ENCODE peak calls at places on chromosomes 11 and 22, in five cellular contexts. One of them, this sample, is unnamed.

GRCh38 chr11:111001986-111002616 is 243.4 kb upstream of the POU2AF2 start:
- DNase-seq in PC-3: peak
- DNase-seq in fibroblast of lung: peak
- DNase-seq in AG09319: peak
- DNase-seq in AG04450: peak
- DNase-seq in this sample: no peak

GRCh38 chr22:48719978-48720661 is 1107.6 kb downstream of the BRD1 start:
- DNase-seq in AG09319: no peak
- DNase-seq in AG04450: no peak
- DNase-seq in PC-3: no peak
- DNase-seq in fibroblast of lung: no peak
- DNase-seq in this sample: no peak

GRCh38 chr11:65278351-65278750 is 16.6 kb downstream of the POLA2 start:
- DNase-seq in AG04450: no peak
- DNase-seq in AG09319: no peak
- DNase-seq in fibroblast of lung: peak
- DNase-seq in PC-3: no peak
- DNase-seq in this sample: no peak

GRCh38 chr11:61549662-61550568 is 31.0 kb downstream of the SYT7 start:
- DNase-seq in AG04450: no peak
- DNase-seq in fibroblast of lung: no peak
- DNase-seq in PC-3: no peak
- DNase-seq in AG09319: no peak
- DNase-seq in this sample: no peak

GRCh38 chr22:42577623-42578240 is 24.0 kb downstream of the SERHL2 start:
- DNase-seq in fibroblast of lung: no peak
- DNase-seq in AG09319: no peak
- DNase-seq in PC-3: no peak
- DNase-seq in AG04450: no peak
- DNase-seq in this sample: no peak

GRCh38 chr22:19844423-19845368 is 10.0 kb downstream of the GNB1L start:
- DNase-seq in AG04450: no peak
- DNase-seq in fibroblast of lung: peak
- DNase-seq in PC-3: peak
- DNase-seq in AG09319: peak
- DNase-seq in this sample: no peak

GRCh38 chr11:84673753-84674152 is 953.4 kb downstream of the DLG2 start:
- DNase-seq in AG04450: no peak
- DNase-seq in fibroblast of lung: peak
- DNase-seq in AG09319: no peak
- DNase-seq in PC-3: no peak
- DNase-seq in this sample: no peak

GRCh38 chr11:128767518-128767917 is 73.6 kb downstream of the FLI1 start:
- DNase-seq in PC-3: peak
- DNase-seq in fibroblast of lung: peak
- DNase-seq in AG09319: no peak
- DNase-seq in AG04450: no peak
- DNase-seq in this sample: no peak

GRCh38 chr11:122709042-122709760 is 53.7 kb downstream of the UBASH3B start:
- DNase-seq in AG09319: no peak
- DNase-seq in PC-3: peak
- DNase-seq in AG04450: no peak
- DNase-seq in fibroblast of lung: peak
- DNase-seq in this sample: no peak

GRCh38 chr11:78414321-78415051 is 3.1 kb downstream of the GAB2 start:
- DNase-seq in AG04450: no peak
- DNase-seq in AG09319: no peak
- DNase-seq in PC-3: peak
- DNase-seq in fibroblast of lung: no peak
- DNase-seq in this sample: no peak

GRCh38 chr11:35484435-35484834 is 41.0 kb downstream of the PAMR1 start:
- DNase-seq in AG09319: no peak
- DNase-seq in PC-3: peak
- DNase-seq in AG04450: no peak
- DNase-seq in fibroblast of lung: peak
- DNase-seq in this sample: no peak